ENCODE peak calls at places on chromosome 2, in eight cellular contexts. One of them, this sample, is unnamed.

GRCh38 chr2:95354925-95355324 is 47.6 kb upstream of the FAHD2A start:
- DNase-seq in astrocyte of the spinal cord: no peak
- DNase-seq in anterior cingulate cortex: no peak
- DNase-seq in cardiac muscle cell: no peak
- DNase-seq in lower leg skin: no peak
- DNase-seq in activated CD8-positive, alpha-beta memory T cell treated with anti-CD3 and anti-CD28 coated beads, Interleukin-2, amount 50 U/mL, for 4 hours: no peak
- DNase-seq in brain microvascular endothelial cell: no peak
- DNase-seq in astrocyte of the hippocampus: no peak
- DNase-seq in this sample: no peak

GRCh38 chr2:213455316-213456008 is 171.2 kb downstream of the SPAG16 start:
- DNase-seq in cardiac muscle cell: peak
- DNase-seq in lower leg skin: no peak
- DNase-seq in astrocyte of the spinal cord: no peak
- DNase-seq in anterior cingulate cortex: no peak
- DNase-seq in astrocyte of the hippocampus: peak
- DNase-seq in activated CD8-positive, alpha-beta memory T cell treated with anti-CD3 and anti-CD28 coated beads, Interleukin-2, amount 50 U/mL, for 4 hours: no peak
- DNase-seq in brain microvascular endothelial cell: no peak
- DNase-seq in this sample: no peak

GRCh38 chr2:161766334-161766733 is 142.1 kb downstream of the SLC4A10 start:
- DNase-seq in astrocyte of the spinal cord: no peak
- DNase-seq in astrocyte of the hippocampus: no peak
- DNase-seq in anterior cingulate cortex: no peak
- DNase-seq in activated CD8-positive, alpha-beta memory T cell treated with anti-CD3 and anti-CD28 coated beads, Interleukin-2, amount 50 U/mL, for 4 hours: no peak
- DNase-seq in lower leg skin: no peak
- DNase-seq in cardiac muscle cell: no peak
- DNase-seq in brain microvascular endothelial cell: no peak
- DNase-seq in this sample: no peak

GRCh38 chr2:214902273-214902672 is 92.8 kb upstream of the BARD1 start:
- DNase-seq in astrocyte of the spinal cord: no peak
- DNase-seq in brain microvascular endothelial cell: no peak
- DNase-seq in cardiac muscle cell: no peak
- DNase-seq in astrocyte of the hippocampus: no peak
- DNase-seq in activated CD8-positive, alpha-beta memory T cell treated with anti-CD3 and anti-CD28 coated beads, Interleukin-2, amount 50 U/mL, for 4 hours: no peak
- DNase-seq in anterior cingulate cortex: no peak
- DNase-seq in lower leg skin: no peak
- DNase-seq in this sample: no peak

GRCh38 chr2:232386490-232386739 is 7.9 kb downstream of the ALPP start:
- DNase-seq in lower leg skin: no peak
- DNase-seq in activated CD8-positive, alpha-beta memory T cell treated with anti-CD3 and anti-CD28 coated beads, Interleukin-2, amount 50 U/mL, for 4 hours: no peak
- DNase-seq in astrocyte of the spinal cord: no peak
- DNase-seq in astrocyte of the hippocampus: no peak
- DNase-seq in anterior cingulate cortex: no peak
- DNase-seq in brain microvascular endothelial cell: no peak
- DNase-seq in cardiac muscle cell: no peak
- DNase-seq in this sample: no peak

GRCh38 chr2:106127776-106128268 is 66.3 kb downstream of the UXS1 start:
- DNase-seq in astrocyte of the spinal cord: no peak
- DNase-seq in astrocyte of the hippocampus: no peak
- DNase-seq in anterior cingulate cortex: no peak
- DNase-seq in brain microvascular endothelial cell: no peak
- DNase-seq in cardiac muscle cell: no peak
- DNase-seq in activated CD8-positive, alpha-beta memory T cell treated with anti-CD3 and anti-CD28 coated beads, Interleukin-2, amount 50 U/mL, for 4 hours: no peak
- DNase-seq in lower leg skin: no peak
- DNase-seq in this sample: no peak

GRCh38 chr2:230007931-230008707 is 60.6 kb downstream of the SLC16A14 start:
- DNase-seq in cardiac muscle cell: peak
- DNase-seq in astrocyte of the spinal cord: peak
- DNase-seq in anterior cingulate cortex: peak
- DNase-seq in activated CD8-positive, alpha-beta memory T cell treated with anti-CD3 and anti-CD28 coated beads, Interleukin-2, amount 50 U/mL, for 4 hours: peak
- DNase-seq in lower leg skin: peak
- DNase-seq in astrocyte of the hippocampus: peak
- DNase-seq in brain microvascular endothelial cell: peak
- DNase-seq in this sample: peak

GRCh38 chr2:101349893-101350662 is 37.2 kb downstream of the CREG2 start:
- DNase-seq in lower leg skin: no peak
- DNase-seq in astrocyte of the spinal cord: peak
- DNase-seq in astrocyte of the hippocampus: peak
- DNase-seq in anterior cingulate cortex: no peak
- DNase-seq in activated CD8-positive, alpha-beta memory T cell treated with anti-CD3 and anti-CD28 coated beads, Interleukin-2, amount 50 U/mL, for 4 hours: no peak
- DNase-seq in cardiac muscle cell: no peak
- DNase-seq in brain microvascular endothelial cell: peak
- DNase-seq in this sample: no peak

GRCh38 chr2:45918816-45919655 is 267.6 kb downstream of the PRKCE start:
- DNase-seq in activated CD8-positive, alpha-beta memory T cell treated with anti-CD3 and anti-CD28 coated beads, Interleukin-2, amount 50 U/mL, for 4 hours: no peak
- DNase-seq in brain microvascular endothelial cell: no peak
- DNase-seq in anterior cingulate cortex: no peak
- DNase-seq in astrocyte of the spinal cord: no peak
- DNase-seq in lower leg skin: no peak
- DNase-seq in astrocyte of the hippocampus: no peak
- DNase-seq in cardiac muscle cell: no peak
- DNase-seq in this sample: no peak

GRCh38 chr2:152693033-152693432 is 24.2 kb downstream of the PRPF40A start:
- DNase-seq in lower leg skin: no peak
- DNase-seq in anterior cingulate cortex: no peak
- DNase-seq in cardiac muscle cell: no peak
- DNase-seq in brain microvascular endothelial cell: no peak
- DNase-seq in astrocyte of the hippocampus: no peak
- DNase-seq in astrocyte of the spinal cord: no peak
- DNase-seq in activated CD8-positive, alpha-beta memory T cell treated with anti-CD3 and anti-CD28 coated beads, Interleukin-2, amount 50 U/mL, for 4 hours: no peak
- DNase-seq in this sample: no peak

GRCh38 chr2:6960659-6961058 is 43.4 kb downstream of the RNF144A start:
- DNase-seq in cardiac muscle cell: no peak
- DNase-seq in activated CD8-positive, alpha-beta memory T cell treated with anti-CD3 and anti-CD28 coated beads, Interleukin-2, amount 50 U/mL, for 4 hours: no peak
- DNase-seq in astrocyte of the hippocampus: peak
- DNase-seq in brain microvascular endothelial cell: no peak
- DNase-seq in astrocyte of the spinal cord: peak
- DNase-seq in lower leg skin: peak
- DNase-seq in anterior cingulate cortex: no peak
- DNase-seq in this sample: no peak

GRCh38 chr2:63856302-63856600 is 14.6 kb downstream of the UGP2 start:
- DNase-seq in astrocyte of the spinal cord: no peak
- DNase-seq in activated CD8-positive, alpha-beta memory T cell treated with anti-CD3 and anti-CD28 coated beads, Interleukin-2, amount 50 U/mL, for 4 hours: peak
- DNase-seq in brain microvascular endothelial cell: no peak
- DNase-seq in anterior cingulate cortex: no peak
- DNase-seq in astrocyte of the hippocampus: no peak
- DNase-seq in cardiac muscle cell: no peak
- DNase-seq in lower leg skin: no peak
- DNase-seq in this sample: no peak

GRCh38 chr2:148877403-148877740 is 2.3 kb downstream of the KIF5C start:
- DNase-seq in astrocyte of the hippocampus: no peak
- DNase-seq in astrocyte of the spinal cord: no peak
- DNase-seq in anterior cingulate cortex: no peak
- DNase-seq in activated CD8-positive, alpha-beta memory T cell treated with anti-CD3 and anti-CD28 coated beads, Interleukin-2, amount 50 U/mL, for 4 hours: no peak
- DNase-seq in brain microvascular endothelial cell: no peak
- DNase-seq in lower leg skin: no peak
- DNase-seq in cardiac muscle cell: no peak
- DNase-seq in this sample: no peak

GRCh38 chr2:145960479-145961163 is 1440.7 kb upstream of the ZEB2 start:
- DNase-seq in brain microvascular endothelial cell: no peak
- DNase-seq in cardiac muscle cell: no peak
- DNase-seq in astrocyte of the spinal cord: no peak
- DNase-seq in activated CD8-positive, alpha-beta memory T cell treated with anti-CD3 and anti-CD28 coated beads, Interleukin-2, amount 50 U/mL, for 4 hours: no peak
- DNase-seq in anterior cingulate cortex: no peak
- DNase-seq in lower leg skin: no peak
- DNase-seq in astrocyte of the hippocampus: no peak
- DNase-seq in this sample: no peak

GRCh38 chr2:172096661-172097547 is 5.8 kb downstream of the DLX2 start:
- DNase-seq in cardiac muscle cell: no peak
- DNase-seq in astrocyte of the spinal cord: no peak
- DNase-seq in astrocyte of the hippocampus: peak
- DNase-seq in brain microvascular endothelial cell: no peak
- DNase-seq in anterior cingulate cortex: no peak
- DNase-seq in lower leg skin: no peak
- DNase-seq in activated CD8-positive, alpha-beta memory T cell treated with anti-CD3 and anti-CD28 coated beads, Interleukin-2, amount 50 U/mL, for 4 hours: no peak
- DNase-seq in this sample: no peak

GRCh38 chr2:12169721-12170120 is 423.3 kb downstream of the LPIN1 start:
- DNase-seq in activated CD8-positive, alpha-beta memory T cell treated with anti-CD3 and anti-CD28 coated beads, Interleukin-2, amount 50 U/mL, for 4 hours: no peak
- DNase-seq in anterior cingulate cortex: no peak
- DNase-seq in astrocyte of the spinal cord: peak
- DNase-seq in astrocyte of the hippocampus: peak
- DNase-seq in brain microvascular endothelial cell: peak
- DNase-seq in cardiac muscle cell: peak
- DNase-seq in lower leg skin: peak
- DNase-seq in this sample: no peak

GRCh38 chr2:30185175-30185574 is 38.4 kb downstream of the YPEL5 start:
- DNase-seq in astrocyte of the hippocampus: no peak
- DNase-seq in anterior cingulate cortex: no peak
- DNase-seq in brain microvascular endothelial cell: no peak
- DNase-seq in lower leg skin: no peak
- DNase-seq in astrocyte of the spinal cord: no peak
- DNase-seq in cardiac muscle cell: no peak
- DNase-seq in activated CD8-positive, alpha-beta memory T cell treated with anti-CD3 and anti-CD28 coated beads, Interleukin-2, amount 50 U/mL, for 4 hours: no peak
- DNase-seq in this sample: no peak

This sample was measured in Right ventricle myocardium superior.